ENCODE peak calls at places on chromosomes 6 and 20, in ten cellular contexts. One of them, this sample, is unnamed.

GRCh38 chr20:25222461-25223178 is 25.3 kb upstream of the PYGB start:
- DNase-seq in A673: no peak
- DNase-seq in NCI-H1930: no peak
- DNase-seq in H1: no peak
- DNase-seq in WTC11: no peak
- DNase-seq in COLO829: no peak
- DNase-seq in GM13976: no peak
- DNase-seq in iris pigment epithelial cell: no peak
- DNase-seq in NCI-H526 treated with DMSO at 0.1 percent for 48 hours: no peak
- DNase-seq in activated gamma-delta T cell treated with anti-CD3 and anti-CD28 coated beads, Interleukin-2, amount 50 U/mL, for 16 hours: no peak
- DNase-seq in this sample: no peak

GRCh38 chr6:20789162-20789561 is 254.9 kb downstream of the CDKAL1 start:
- DNase-seq in GM13976: no peak
- DNase-seq in WTC11: no peak
- DNase-seq in A673: no peak
- DNase-seq in COLO829: no peak
- DNase-seq in H1: no peak
- DNase-seq in NCI-H526 treated with DMSO at 0.1 percent for 48 hours: peak; percentile 15
- DNase-seq in activated gamma-delta T cell treated with anti-CD3 and anti-CD28 coated beads, Interleukin-2, amount 50 U/mL, for 16 hours: no peak
- DNase-seq in iris pigment epithelial cell: peak; percentile 27
- DNase-seq in NCI-H1930: no peak
- DNase-seq in this sample: no peak

GRCh38 chr6:10582774-10583508 is 61.8 kb downstream of the GCNT2 start:
- DNase-seq in H1: no peak
- DNase-seq in COLO829: no peak
- DNase-seq in NCI-H526 treated with DMSO at 0.1 percent for 48 hours: peak; percentile 80
- DNase-seq in GM13976: no peak
- DNase-seq in NCI-H1930: peak; percentile 69
- DNase-seq in iris pigment epithelial cell: no peak
- DNase-seq in WTC11: peak; percentile 37
- DNase-seq in activated gamma-delta T cell treated with anti-CD3 and anti-CD28 coated beads, Interleukin-2, amount 50 U/mL, for 16 hours: no peak
- DNase-seq in A673: no peak
- DNase-seq in this sample: no peak

GRCh38 chr6:34546551-34547321 is 9.4 kb downstream of the SPDEF start:
- DNase-seq in H1: no peak
- DNase-seq in GM13976: no peak
- DNase-seq in iris pigment epithelial cell: no peak
- DNase-seq in COLO829: no peak
- DNase-seq in NCI-H526 treated with DMSO at 0.1 percent for 48 hours: no peak
- DNase-seq in activated gamma-delta T cell treated with anti-CD3 and anti-CD28 coated beads, Interleukin-2, amount 50 U/mL, for 16 hours: no peak
- DNase-seq in WTC11: no peak
- DNase-seq in NCI-H1930: no peak
- DNase-seq in A673: peak; percentile 17
- DNase-seq in this sample: no peak

GRCh38 chr6:90194371-90194841 is 102.2 kb downstream of the BACH2 start:
- DNase-seq in A673: no peak
- DNase-seq in iris pigment epithelial cell: peak; percentile 93
- DNase-seq in NCI-H526 treated with DMSO at 0.1 percent for 48 hours: no peak
- DNase-seq in WTC11: no peak
- DNase-seq in H1: no peak
- DNase-seq in NCI-H1930: no peak
- DNase-seq in GM13976: no peak
- DNase-seq in COLO829: no peak
- DNase-seq in activated gamma-delta T cell treated with anti-CD3 and anti-CD28 coated beads, Interleukin-2, amount 50 U/mL, for 16 hours: no peak
- DNase-seq in this sample: no peak

GRCh38 chr6:32151885-32152311 is at the start of gene PRRT1:
- DNase-seq in NCI-H1930: no peak
- DNase-seq in H1: peak; percentile 51
- DNase-seq in A673: no peak
- DNase-seq in COLO829: no peak
- DNase-seq in WTC11: no peak
- DNase-seq in NCI-H526 treated with DMSO at 0.1 percent for 48 hours: no peak
- DNase-seq in iris pigment epithelial cell: no peak
- DNase-seq in activated gamma-delta T cell treated with anti-CD3 and anti-CD28 coated beads, Interleukin-2, amount 50 U/mL, for 16 hours: no peak
- DNase-seq in GM13976: no peak
- DNase-seq in this sample: no peak

GRCh38 chr20:20864346-20865096 is 152.1 kb upstream of the RALGAPA2 start:
- DNase-seq in NCI-H1930: peak; percentile 75
- DNase-seq in WTC11: no peak
- DNase-seq in NCI-H526 treated with DMSO at 0.1 percent for 48 hours: peak; percentile 23
- DNase-seq in iris pigment epithelial cell: no peak
- DNase-seq in activated gamma-delta T cell treated with anti-CD3 and anti-CD28 coated beads, Interleukin-2, amount 50 U/mL, for 16 hours: no peak
- DNase-seq in GM13976: no peak
- DNase-seq in COLO829: peak; percentile 82
- DNase-seq in A673: peak; percentile 40
- DNase-seq in H1: no peak
- DNase-seq in this sample: no peak

GRCh38 chr20:46351357-46352058 is 43.2 kb upstream of the CDH22 start:
- DNase-seq in NCI-H526 treated with DMSO at 0.1 percent for 48 hours: no peak
- DNase-seq in activated gamma-delta T cell treated with anti-CD3 and anti-CD28 coated beads, Interleukin-2, amount 50 U/mL, for 16 hours: no peak
- DNase-seq in A673: no peak
- DNase-seq in H1: no peak
- DNase-seq in WTC11: no peak
- DNase-seq in NCI-H1930: no peak
- DNase-seq in COLO829: no peak
- DNase-seq in GM13976: peak; percentile 78
- DNase-seq in iris pigment epithelial cell: no peak
- DNase-seq in this sample: no peak

GRCh38 chr20:7911586-7912330 is 28.5 kb downstream of the HAO1 start:
- DNase-seq in NCI-H526 treated with DMSO at 0.1 percent for 48 hours: no peak
- DNase-seq in activated gamma-delta T cell treated with anti-CD3 and anti-CD28 coated beads, Interleukin-2, amount 50 U/mL, for 16 hours: no peak
- DNase-seq in GM13976: no peak
- DNase-seq in iris pigment epithelial cell: no peak
- DNase-seq in A673: no peak
- DNase-seq in NCI-H1930: no peak
- DNase-seq in COLO829: peak; percentile 71
- DNase-seq in H1: no peak
- DNase-seq in WTC11: no peak
- DNase-seq in this sample: no peak

GRCh38 chr20:45951925-45952834 is 17.7 kb downstream of the PCIF1 start:
- DNase-seq in activated gamma-delta T cell treated with anti-CD3 and anti-CD28 coated beads, Interleukin-2, amount 50 U/mL, for 16 hours: no peak
- DNase-seq in COLO829: no peak
- DNase-seq in H1: no peak
- DNase-seq in NCI-H1930: no peak
- DNase-seq in NCI-H526 treated with DMSO at 0.1 percent for 48 hours: no peak
- DNase-seq in A673: no peak
- DNase-seq in iris pigment epithelial cell: no peak
- DNase-seq in WTC11: no peak
- DNase-seq in GM13976: no peak
- DNase-seq in this sample: no peak

GRCh38 chr6:56079761-56080540 is 167.4 kb downstream of the COL21A1 start:
- DNase-seq in COLO829: no peak
- DNase-seq in iris pigment epithelial cell: peak; percentile 57
- DNase-seq in NCI-H526 treated with DMSO at 0.1 percent for 48 hours: no peak
- DNase-seq in NCI-H1930: no peak
- DNase-seq in WTC11: no peak
- DNase-seq in activated gamma-delta T cell treated with anti-CD3 and anti-CD28 coated beads, Interleukin-2, amount 50 U/mL, for 16 hours: no peak
- DNase-seq in H1: no peak
- DNase-seq in GM13976: no peak
- DNase-seq in A673: no peak
- DNase-seq in this sample: no peak

GRCh38 chr6:75201901-75202672 is 3.8 kb downstream of the COL12A1 start:
- DNase-seq in COLO829: no peak
- DNase-seq in H1: peak; percentile 76
- DNase-seq in GM13976: peak; percentile 6
- DNase-seq in iris pigment epithelial cell: peak; percentile 36
- DNase-seq in WTC11: peak; percentile 68
- DNase-seq in activated gamma-delta T cell treated with anti-CD3 and anti-CD28 coated beads, Interleukin-2, amount 50 U/mL, for 16 hours: no peak
- DNase-seq in NCI-H526 treated with DMSO at 0.1 percent for 48 hours: peak; percentile 25
- DNase-seq in A673: no peak
- DNase-seq in NCI-H1930: peak; percentile 64
- DNase-seq in this sample: peak; percentile 72

GRCh38 chr20:50708845-50709555 is 17.7 kb upstream of the RIPOR3 start:
- DNase-seq in NCI-H1930: no peak
- DNase-seq in activated gamma-delta T cell treated with anti-CD3 and anti-CD28 coated beads, Interleukin-2, amount 50 U/mL, for 16 hours: no peak
- DNase-seq in H1: no peak
- DNase-seq in NCI-H526 treated with DMSO at 0.1 percent for 48 hours: no peak
- DNase-seq in WTC11: no peak
- DNase-seq in iris pigment epithelial cell: no peak
- DNase-seq in A673: no peak
- DNase-seq in COLO829: no peak
- DNase-seq in GM13976: no peak
- DNase-seq in this sample: no peak

GRCh38 chr20:31842471-31843157 is 2.8 kb downstream of the FOXS1 start:
- DNase-seq in NCI-H526 treated with DMSO at 0.1 percent for 48 hours: no peak
- DNase-seq in NCI-H1930: no peak
- DNase-seq in H1: no peak
- DNase-seq in iris pigment epithelial cell: peak; percentile 78
- DNase-seq in WTC11: no peak
- DNase-seq in activated gamma-delta T cell treated with anti-CD3 and anti-CD28 coated beads, Interleukin-2, amount 50 U/mL, for 16 hours: no peak
- DNase-seq in COLO829: no peak
- DNase-seq in GM13976: no peak
- DNase-seq in A673: no peak
- DNase-seq in this sample: peak; percentile 73

GRCh38 chr6:166998256-166999144 is 697 bp upstream of the CEP43 start:
- DNase-seq in GM13976: peak; percentile 44
- DNase-seq in WTC11: peak; percentile 38
- DNase-seq in NCI-H1930: no peak
- DNase-seq in iris pigment epithelial cell: peak; percentile 34
- DNase-seq in activated gamma-delta T cell treated with anti-CD3 and anti-CD28 coated beads, Interleukin-2, amount 50 U/mL, for 16 hours: no peak
- DNase-seq in A673: peak; percentile 4
- DNase-seq in H1: peak; percentile 74
- DNase-seq in COLO829: no peak
- DNase-seq in NCI-H526 treated with DMSO at 0.1 percent for 48 hours: no peak
- DNase-seq in this sample: peak; percentile 72

GRCh38 chr6:7440476-7440875 is 50.9 kb downstream of the RIOK1 start:
- DNase-seq in A673: no peak
- DNase-seq in COLO829: no peak
- DNase-seq in NCI-H526 treated with DMSO at 0.1 percent for 48 hours: no peak
- DNase-seq in iris pigment epithelial cell: no peak
- DNase-seq in activated gamma-delta T cell treated with anti-CD3 and anti-CD28 coated beads, Interleukin-2, amount 50 U/mL, for 16 hours: no peak
- DNase-seq in WTC11: no peak
- DNase-seq in NCI-H1930: no peak
- DNase-seq in GM13976: no peak
- DNase-seq in H1: no peak
- DNase-seq in this sample: no peak

GRCh38 chr6:113329942-113330897 is 526.9 kb upstream of the MARCKS start:
- DNase-seq in WTC11: no peak
- DNase-seq in GM13976: no peak
- DNase-seq in COLO829: no peak
- DNase-seq in NCI-H526 treated with DMSO at 0.1 percent for 48 hours: peak; percentile 11
- DNase-seq in NCI-H1930: peak; percentile 50
- DNase-seq in H1: no peak
- DNase-seq in activated gamma-delta T cell treated with anti-CD3 and anti-CD28 coated beads, Interleukin-2, amount 50 U/mL, for 16 hours: no peak
- DNase-seq in A673: no peak
- DNase-seq in iris pigment epithelial cell: no peak
- DNase-seq in this sample: no peak

GRCh38 chr6:16252696-16253299 is 14.4 kb downstream of the GMPR start:
- DNase-seq in GM13976: no peak
- DNase-seq in H1: no peak
- DNase-seq in activated gamma-delta T cell treated with anti-CD3 and anti-CD28 coated beads, Interleukin-2, amount 50 U/mL, for 16 hours: no peak
- DNase-seq in WTC11: no peak
- DNase-seq in iris pigment epithelial cell: no peak
- DNase-seq in NCI-H526 treated with DMSO at 0.1 percent for 48 hours: no peak
- DNase-seq in COLO829: no peak
- DNase-seq in A673: no peak
- DNase-seq in NCI-H1930: no peak
- DNase-seq in this sample: no peak

GRCh38 chr6:28940294-28940858 is 16.6 kb upstream of the TRIM27 start:
- DNase-seq in NCI-H1930: peak; percentile 48
- DNase-seq in H1: peak; percentile 76
- DNase-seq in activated gamma-delta T cell treated with anti-CD3 and anti-CD28 coated beads, Interleukin-2, amount 50 U/mL, for 16 hours: no peak
- DNase-seq in WTC11: peak; percentile 56
- DNase-seq in NCI-H526 treated with DMSO at 0.1 percent for 48 hours: peak; percentile 77
- DNase-seq in iris pigment epithelial cell: no peak
- DNase-seq in A673: peak; percentile 82
- DNase-seq in COLO829: no peak
- DNase-seq in GM13976: no peak
- DNase-seq in this sample: no peak

GRCh38 chr6:13485923-13486557 is 1.4 kb downstream of the GFOD1 start:
- DNase-seq in COLO829: peak; percentile 37
- DNase-seq in NCI-H526 treated with DMSO at 0.1 percent for 48 hours: peak; percentile 78
- DNase-seq in activated gamma-delta T cell treated with anti-CD3 and anti-CD28 coated beads, Interleukin-2, amount 50 U/mL, for 16 hours: no peak
- DNase-seq in H1: no peak
- DNase-seq in A673: peak; percentile 62
- DNase-seq in NCI-H1930: peak; percentile 37
- DNase-seq in iris pigment epithelial cell: peak; percentile 48
- DNase-seq in GM13976: peak; percentile 68
- DNase-seq in WTC11: peak; percentile 32
- DNase-seq in this sample: no peak

GRCh38 chr20:37278966-37279590 is 10.4 kb upstream of the MANBAL start:
- DNase-seq in COLO829: no peak
- DNase-seq in activated gamma-delta T cell treated with anti-CD3 and anti-CD28 coated beads, Interleukin-2, amount 50 U/mL, for 16 hours: no peak
- DNase-seq in H1: no peak
- DNase-seq in WTC11: no peak
- DNase-seq in iris pigment epithelial cell: no peak
- DNase-seq in NCI-H526 treated with DMSO at 0.1 percent for 48 hours: no peak
- DNase-seq in A673: no peak
- DNase-seq in NCI-H1930: no peak
- DNase-seq in GM13976: no peak
- DNase-seq in this sample: no peak

GRCh38 chr20:12153616-12154015 is 235.9 kb downstream of the BTBD3 start:
- DNase-seq in GM13976: no peak
- DNase-seq in activated gamma-delta T cell treated with anti-CD3 and anti-CD28 coated beads, Interleukin-2, amount 50 U/mL, for 16 hours: no peak
- DNase-seq in COLO829: peak; percentile 53
- DNase-seq in NCI-H526 treated with DMSO at 0.1 percent for 48 hours: no peak
- DNase-seq in H1: no peak
- DNase-seq in NCI-H1930: no peak
- DNase-seq in iris pigment epithelial cell: no peak
- DNase-seq in WTC11: no peak
- DNase-seq in A673: no peak
- DNase-seq in this sample: no peak

GRCh38 chr20:62392077-62392418 is 5.1 kb downstream of the RPS21 start:
- DNase-seq in NCI-H526 treated with DMSO at 0.1 percent for 48 hours: no peak
- DNase-seq in A673: no peak
- DNase-seq in H1: no peak
- DNase-seq in iris pigment epithelial cell: no peak
- DNase-seq in activated gamma-delta T cell treated with anti-CD3 and anti-CD28 coated beads, Interleukin-2, amount 50 U/mL, for 16 hours: no peak
- DNase-seq in WTC11: no peak
- DNase-seq in COLO829: no peak
- DNase-seq in GM13976: no peak
- DNase-seq in NCI-H1930: no peak
- DNase-seq in this sample: no peak

GRCh38 chr20:49759266-49759950 is 45.7 kb upstream of the B4GALT5 start:
- DNase-seq in iris pigment epithelial cell: no peak
- DNase-seq in NCI-H526 treated with DMSO at 0.1 percent for 48 hours: no peak
- DNase-seq in activated gamma-delta T cell treated with anti-CD3 and anti-CD28 coated beads, Interleukin-2, amount 50 U/mL, for 16 hours: no peak
- DNase-seq in WTC11: no peak
- DNase-seq in H1: no peak
- DNase-seq in NCI-H1930: no peak
- DNase-seq in GM13976: no peak
- DNase-seq in A673: no peak
- DNase-seq in COLO829: no peak
- DNase-seq in this sample: no peak

GRCh38 chr6:562052-562676 is 94.7 kb downstream of the HUS1B start:
- DNase-seq in NCI-H1930: no peak
- DNase-seq in NCI-H526 treated with DMSO at 0.1 percent for 48 hours: no peak
- DNase-seq in COLO829: peak; percentile 43
- DNase-seq in WTC11: no peak
- DNase-seq in GM13976: no peak
- DNase-seq in activated gamma-delta T cell treated with anti-CD3 and anti-CD28 coated beads, Interleukin-2, amount 50 U/mL, for 16 hours: no peak
- DNase-seq in iris pigment epithelial cell: peak; percentile 56
- DNase-seq in A673: no peak
- DNase-seq in H1: no peak
- DNase-seq in this sample: no peak

GRCh38 chr20:32582659-32583580 is 2.2 kb downstream of the NOL4L start:
- DNase-seq in NCI-H526 treated with DMSO at 0.1 percent for 48 hours: peak; percentile 24
- DNase-seq in activated gamma-delta T cell treated with anti-CD3 and anti-CD28 coated beads, Interleukin-2, amount 50 U/mL, for 16 hours: no peak
- DNase-seq in COLO829: no peak
- DNase-seq in WTC11: peak; percentile 45
- DNase-seq in GM13976: peak; percentile 66
- DNase-seq in NCI-H1930: no peak
- DNase-seq in H1: peak; percentile 72
- DNase-seq in iris pigment epithelial cell: peak; percentile 28
- DNase-seq in A673: no peak
- DNase-seq in this sample: no peak

GRCh38 chr6:167350731-167351655 is 26.1 kb downstream of the TTLL2 start:
- DNase-seq in GM13976: peak; percentile 73
- DNase-seq in NCI-H1930: peak; percentile 59
- DNase-seq in activated gamma-delta T cell treated with anti-CD3 and anti-CD28 coated beads, Interleukin-2, amount 50 U/mL, for 16 hours: peak; percentile 79
- DNase-seq in COLO829: peak; percentile 37
- DNase-seq in A673: peak; percentile 87
- DNase-seq in iris pigment epithelial cell: peak; percentile 52
- DNase-seq in H1: peak; percentile 99
- DNase-seq in WTC11: peak; percentile 97
- DNase-seq in NCI-H526 treated with DMSO at 0.1 percent for 48 hours: peak; percentile 81
- DNase-seq in this sample: peak; percentile 79

GRCh38 chr6:169751242-169752073 is at the start of the genes DYNLT2 and ERMARD:
- DNase-seq in iris pigment epithelial cell: peak; percentile 94
- DNase-seq in NCI-H526 treated with DMSO at 0.1 percent for 48 hours: peak; percentile 81
- DNase-seq in H1: peak; percentile 97
- DNase-seq in activated gamma-delta T cell treated with anti-CD3 and anti-CD28 coated beads, Interleukin-2, amount 50 U/mL, for 16 hours: peak; percentile 91
- DNase-seq in GM13976: peak; percentile 96
- DNase-seq in A673: peak; percentile 97
- DNase-seq in NCI-H1930: peak; percentile 87
- DNase-seq in COLO829: peak; percentile 79
- DNase-seq in WTC11: peak; percentile 95
- DNase-seq in this sample: peak; percentile 95

This sample was measured in sciatic nerve.